ENCODE peak calls at places on chromosome 15, in five cellular contexts. T is stimulated activated CD4-positive, alpha-beta T cell treated with anti-CD3 and anti-CD28 coated beads, Interleukin-15, amount 100 ng/mL, for 1 hour; H is activated T-cell treated with anti-CD3 and anti-CD28 coated beads, Interleukin-2, amount 50 U/mL, for 24 hours; X is HT-29; P is H4. U is an unnamed sample.

GRCh38 chr15:67997996-67998395 is 56.1 kb upstream of the PIAS1 start:
- DNase-seq in T (no peak), H (no peak), X (no peak), P (no peak), U (no peak)

GRCh38 chr15:75089781-75090734 is 66.7 kb downstream of the PPCDC start:
- DNase-seq in T (no peak), H (no peak), X (no peak), P (no peak), U (no peak)

GRCh38 chr15:42364529-42364928 is 5.2 kb downstream of the CAPN3 start:
- DNase-seq in T (no peak), H (no peak), X (peak), P (no peak), U (no peak)

GRCh38 chr15:63763476-63764123 is 70.1 kb downstream of the HERC1 start:
- DNase-seq in T (no peak), H (no peak), X (no peak), P (no peak), U (peak)

GRCh38 chr15:100781061-100781960 is 98.3 kb upstream of the ALDH1A3 start:
- DNase-seq in T (no peak), H (peak), X (no peak), P (peak), U (no peak)

GRCh38 chr15:75416584-75416983 is 34.9 kb downstream of the SIN3A start:
- DNase-seq in T (no peak), H (no peak), X (no peak), P (no peak), U (no peak)

GRCh38 chr15:49501586-49501985 is 78.5 kb downstream of the FGF7 start:
- DNase-seq in T (no peak), H (no peak), X (no peak), P (no peak), U (no peak)

GRCh38 chr15:61459785-61460707 is 230.9 kb upstream of the RORA start:
- DNase-seq in T (no peak), H (no peak), X (no peak), P (no peak), U (no peak)

GRCh38 chr15:39585394-39585841 is 4.5 kb downstream of the THBS1 start:
- DNase-seq in T (no peak), H (no peak), X (no peak), P (no peak), U (no peak)

GRCh38 chr15:50685976-50686467 is 575 bp downstream of the TRPM7 start:
- DNase-seq in T (peak), H (peak), X (peak), P (peak), U (peak)

GRCh38 chr15:94125698-94126097 is 105.7 kb upstream of the MCTP2 start:
- DNase-seq in T (no peak), H (no peak), X (no peak), P (no peak), U (no peak)

GRCh38 chr15:99618941-99619411 is 53.2 kb downstream of the MEF2A start:
- DNase-seq in T (no peak), H (no peak), X (no peak), P (no peak), U (no peak)

GRCh38 chr15:69893863-69894262 is 203.9 kb downstream of the TLE3 start:
- DNase-seq in T (no peak), H (no peak), X (no peak), P (peak), U (no peak)

GRCh38 chr15:43911235-43911661 is 84.4 kb downstream of the WDR76 start:
- DNase-seq in T (no peak), H (no peak), X (no peak), P (peak), U (no peak)

GRCh38 chr15:98775498-98776230 is 127.3 kb downstream of the IGF1R start:
- DNase-seq in T (no peak), H (no peak), X (no peak), P (no peak), U (no peak)

GRCh38 chr15:93983501-93983900 is 247.9 kb upstream of the MCTP2 start:
- DNase-seq in T (no peak), H (no peak), X (no peak), P (no peak), U (no peak)

GRCh38 chr15:89445553-89445952 is 50.8 kb downstream of the RHCG start:
- DNase-seq in T (no peak), H (no peak), X (no peak), P (no peak), U (no peak)

GRCh38 chr15:67796728-67797127 is 28.6 kb upstream of the SKOR1 start:
- DNase-seq in T (no peak), H (no peak), X (no peak), P (no peak), U (no peak)

GRCh38 chr15:27512281-27513001 is 541.5 kb downstream of the GABRG3 start:
- DNase-seq in T (no peak), H (no peak), X (no peak), P (no peak), U (no peak)

GRCh38 chr15:51561271-51561670 is 61.3 kb downstream of the DMXL2 start:
- DNase-seq in T (no peak), H (no peak), X (peak), P (no peak), U (no peak)

GRCh38 chr15:58182460-58183163 is 44.4 kb downstream of the AQP9 start:
- DNase-seq in T (no peak), H (peak), X (peak), P (peak), U (peak)

GRCh38 chr15:85620321-85621044 is 174.2 kb downstream of the KLHL25 start:
- DNase-seq in T (no peak), H (no peak), X (no peak), P (no peak), U (no peak)

GRCh38 chr15:52183562-52184173 is 7.5 kb downstream of the GNB5 start:
- DNase-seq in T (no peak), H (no peak), X (peak), P (no peak), U (no peak)

GRCh38 chr15:70318996-70319465 is 221.3 kb upstream of the TLE3 start:
- DNase-seq in T (no peak), H (no peak), X (no peak), P (no peak), U (no peak)

GRCh38 chr15:38072507-38073277 is 138.3 kb downstream of the TMCO5A start:
- DNase-seq in T (no peak), H (peak), X (peak), P (peak), U (peak)

GRCh38 chr15:34014556-34014955 is 24.4 kb downstream of the AVEN start:
- DNase-seq in T (no peak), H (no peak), X (no peak), P (no peak), U (no peak)

GRCh38 chr15:40990789-40991188 is 37.5 kb downstream of the CHAC1 start:
- DNase-seq in T (no peak), H (no peak), X (no peak), P (no peak), U (no peak)

GRCh38 chr15:31364301-31365031 is 37.8 kb downstream of the KLF13 start:
- DNase-seq in T (no peak), H (peak), X (no peak), P (no peak), U (peak)

GRCh38 chr15:26525096-26525495 is 247.8 kb downstream of the GABRB3 start:
- DNase-seq in T (no peak), H (no peak), X (no peak), P (no peak), U (no peak)

GRCh38 chr15:74906193-74906449 is 530 bp downstream of the FAM219B start:
- DNase-seq in T (peak), H (no peak), X (no peak), P (no peak), U (peak)

GRCh38 chr15:57153140-57153539 is 223.2 kb upstream of the CGNL1 start:
- DNase-seq in T (no peak), H (no peak), X (peak), P (peak), U (no peak)

GRCh38 chr15:68982976-68983550 is 31.4 kb upstream of the NOX5 start:
- DNase-seq in T (no peak), H (no peak), X (no peak), P (no peak), U (no peak)

U was measured in HL-60.